ENCODE peak calls at places on chromosomes 5 and 9, in six cellular contexts. U is A549, X is HepG2, A is K562, F is H1, H is GM12878. O is an unnamed sample.

GRCh38 chr5:113053614-113054013 is 77.0 kb downstream of the DCP2 start:
- DNase-seq in A (peak; percentile 45), F (no peak), H (no peak), X (no peak), U (no peak), O (no peak)

GRCh38 chr9:6382681-6383080 is 30.3 kb upstream of the UHRF2 start:
- DNase-seq in H (no peak), A (no peak), F (no peak), U (no peak), X (no peak), O (no peak)

GRCh38 chr9:124810513-124811355 is 33.8 kb downstream of the OLFML2A start:
- DNase-seq in A (no peak), F (peak; percentile 76), X (peak; percentile 65), U (peak; percentile 80), H (no peak), O (peak; percentile 27)

GRCh38 chr5:113606298-113607134 is 93.0 kb downstream of the YTHDC2 start:
- DNase-seq in U (peak; percentile 48), A (peak; percentile 55), F (peak; percentile 73), H (peak; percentile 7), X (peak; percentile 61), O (peak; percentile 66)

GRCh38 chr9:34114436-34114835 is 12.1 kb downstream of the DCAF12 start:
- DNase-seq in A (no peak), H (no peak), X (no peak), U (no peak), F (no peak), O (no peak)

GRCh38 chr5:1743061-1743768 is 56.4 kb downstream of the MRPL36 start:
- DNase-seq in U (no peak), F (peak; percentile 14), X (no peak), H (no peak), A (no peak), O (no peak)

GRCh38 chr9:20558609-20559016 is 63.7 kb downstream of the MLLT3 start:
- DNase-seq in A (no peak), H (no peak), U (peak; percentile 78), X (no peak), F (no peak), O (no peak)

GRCh38 chr5:66329078-66329477 is 185.0 kb downstream of the SREK1 start:
- DNase-seq in U (no peak), X (no peak), H (no peak), F (no peak), A (no peak), O (no peak)

GRCh38 chr9:115291841-115292240 is 173.9 kb upstream of the TNC start:
- DNase-seq in A (no peak), F (no peak), H (no peak), X (no peak), U (no peak), O (no peak)

GRCh38 chr9:122051401-122052346 is 41.4 kb downstream of the TTLL11 start:
- DNase-seq in H (peak; percentile 23), F (no peak), A (peak; percentile 37), X (no peak), U (no peak), O (no peak)

GRCh38 chr5:151085517-151086031 is 4.7 kb upstream of the TNIP1 start:
- DNase-seq in X (no peak), A (no peak), F (no peak), U (peak; percentile 57), H (no peak), O (no peak)

GRCh38 chr9:116837038-116837998 is 150.2 kb downstream of the TRIM32 start:
- DNase-seq in H (no peak), U (no peak), X (no peak), A (no peak), F (no peak), O (no peak)

GRCh38 chr9:128026255-128027165 is 40.6 kb downstream of the NAIF1 start:
- DNase-seq in F (no peak), U (peak; percentile 42), A (no peak), H (peak; percentile 86), X (no peak), O (peak; percentile 39)

GRCh38 chr9:89309608-89310485 is 1.1 kb upstream of the CKS2 start:
- DNase-seq in H (no peak), U (no peak), F (no peak), X (no peak), A (no peak), O (peak; percentile 11)

GRCh38 chr5:126357585-126358342 is 65.4 kb upstream of the GRAMD2B start:
- DNase-seq in X (no peak), U (no peak), A (no peak), F (no peak), H (no peak), O (no peak)

GRCh38 chr9:11792870-11793269 is 900.3 kb upstream of the TYRP1 start:
- DNase-seq in H (no peak), A (no peak), U (no peak), F (no peak), X (no peak), O (no peak)

GRCh38 chr5:42811591-42812392 is at the start of gene SELENOP:
- DNase-seq in X (peak; percentile 99), U (peak; percentile 23), H (peak; percentile 8), F (no peak), A (no peak), O (no peak)

GRCh38 chr5:88172847-88173758 is 95.5 kb downstream of the TMEM161B start:
- DNase-seq in H (no peak), A (no peak), U (no peak), X (peak; percentile 63), F (no peak), O (no peak)

GRCh38 chr9:79233542-79233941 is 338.2 kb upstream of the TLE4 start:
- DNase-seq in U (peak; percentile 33), H (no peak), A (peak; percentile 8), X (peak; percentile 33), F (no peak), O (peak; percentile 24)

GRCh38 chr9:137989999-137990715 is 112.6 kb downstream of the CACNA1B start:
- DNase-seq in H (no peak), U (no peak), X (no peak), F (peak; percentile 29), A (no peak), O (no peak)

GRCh38 chr9:91037511-91038482 is 236.2 kb downstream of the SYK start:
- DNase-seq in U (peak; percentile 72), X (peak; percentile 91), A (no peak), F (no peak), H (no peak), O (peak; percentile 21)
- TF ChIP-seq MAX in U (peak; percentile 40), X (peak; percentile 88), A (no peak), F (no peak), H (no peak), O (peak; percentile 53)

DNA sequence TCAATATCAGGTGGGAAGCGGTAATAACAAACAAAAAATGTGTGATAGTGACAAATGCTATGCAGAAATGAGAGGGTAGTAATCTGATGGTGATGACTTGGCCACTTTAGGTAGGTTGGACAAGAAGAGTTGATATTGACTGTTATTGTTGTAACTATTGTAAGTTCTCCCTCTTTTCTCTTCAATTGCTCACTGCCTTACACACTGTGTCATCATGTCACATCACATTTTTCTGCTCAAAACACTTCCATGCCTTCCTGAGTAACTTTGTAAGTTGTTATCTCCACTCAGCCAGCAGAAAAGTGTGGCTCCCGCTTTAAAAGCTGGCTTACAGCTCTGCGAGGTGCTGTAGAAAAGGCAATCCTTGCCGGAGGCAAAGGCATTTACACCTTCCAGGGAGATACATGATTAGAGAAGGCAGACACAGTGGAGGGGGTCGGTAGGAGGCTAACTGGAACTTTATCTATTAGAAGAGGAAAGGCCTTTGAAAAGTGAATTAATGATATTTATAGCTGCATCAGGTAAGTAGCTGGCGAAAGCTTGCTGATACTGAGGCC is 85.2 kb upstream of the CLINT1 start:
- DNase-seq in U (no peak), A (no peak), F (no peak), H (no peak), X (no peak), O (no peak)
- TF ChIP-seq RFX5 in U (no peak), A (no peak), F (no peak), H (no peak), X (no peak), O (no peak)

GRCh38 chr5:157574456-157575095 is 999 bp downstream of the ADAM19 start:
- DNase-seq in H (no peak), F (no peak), X (no peak), U (no peak), A (no peak), O (no peak)

GRCh38 chr5:157571357-157571827 is 4.2 kb downstream of the ADAM19 start:
- DNase-seq in U (no peak), A (no peak), H (peak; percentile 75), F (no peak), X (no peak), O (no peak)

GRCh38 chr5:157566902-157567489 is 8.6 kb downstream of the ADAM19 start:
- DNase-seq in F (no peak), X (no peak), H (no peak), U (no peak), A (no peak), O (no peak)

GRCh38 chr5:157568717-157569116 is 6.9 kb downstream of the ADAM19 start:
- DNase-seq in F (no peak), H (no peak), X (no peak), U (no peak), A (no peak), O (no peak)

GRCh38 chr5:157570801-157571200 is 4.8 kb downstream of the ADAM19 start:
- DNase-seq in H (no peak), F (no peak), U (no peak), A (no peak), X (no peak), O (no peak)
- TF ChIP-seq MAX in H (no peak), F (no peak), U (no peak), A (no peak), X (no peak), O (no peak)

DNA sequence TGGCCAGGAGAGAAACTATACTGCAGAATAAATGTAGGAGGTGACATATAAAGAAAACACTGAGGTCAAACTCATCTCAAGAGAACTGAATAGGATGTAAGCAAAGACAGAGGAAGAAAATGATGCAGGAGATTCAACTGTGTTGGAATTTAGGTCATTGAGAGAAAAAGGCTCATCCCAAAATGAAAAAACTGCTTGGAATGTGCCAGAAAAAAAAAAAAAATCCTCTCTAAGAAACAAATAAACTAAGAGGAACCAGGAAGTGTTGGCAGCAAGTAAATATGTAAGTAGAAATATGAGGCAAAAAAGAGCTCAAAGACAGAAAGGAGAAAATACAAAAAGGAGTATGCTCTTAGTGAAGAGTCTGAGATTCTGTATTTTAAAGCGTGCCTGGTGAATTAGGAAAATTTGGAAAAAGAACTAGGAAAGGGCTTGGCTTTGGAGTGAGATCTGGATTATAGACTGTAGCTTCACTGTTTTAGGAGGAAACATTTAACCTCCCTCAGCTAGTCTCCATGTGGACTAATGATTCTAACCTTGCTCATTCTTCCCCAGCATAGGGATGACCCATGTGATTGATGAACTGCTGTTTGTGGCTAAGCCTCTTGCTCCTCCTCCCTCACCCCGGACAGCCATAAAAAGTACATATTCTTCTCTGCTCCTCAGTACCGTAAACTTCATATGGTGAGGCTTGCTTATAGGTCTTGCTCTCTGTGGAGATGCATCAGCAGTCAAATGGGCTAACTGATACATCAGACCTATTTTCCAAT is 185.6 kb upstream of the POU5F2 start:
- DNase-seq in X (no peak), H (no peak), U (no peak), F (no peak), A (no peak), O (no peak)
- TF ChIP-seq RFX5 in X (no peak), H (no peak), U (no peak), F (no peak), A (no peak), O (no peak)

GRCh38 chr9:95003694-95004451 is 277.4 kb downstream of the AOPEP start:
- DNase-seq in F (no peak), U (peak; percentile 80), X (peak; percentile 36), A (peak; percentile 49), H (no peak), O (peak; percentile 80)
- TF ChIP-seq MAX in F (peak; percentile 12), U (peak; percentile 80), X (no peak), A (no peak), H (no peak), O (peak; percentile 37)

O was measured in SK-N-SH.